ENCODE peak calls at places on chromosomes 7 and 10, in four cellular contexts. H is uterus, F is H1, T is transverse colon. Q is an unnamed sample.

GRCh38 chr10:133159950-133160812 is at the start of gene KNDC1:
- DNase-seq in H (no peak), F (no peak), T (no peak), Q (peak)

GRCh38 chr7:30941582-30942310 is 22.0 kb upstream of the GHRHR start:
- DNase-seq in H (no peak), F (no peak), T (no peak), Q (no peak)

GRCh38 chr7:41065663-41066062 is 637.2 kb downstream of the INHBA start:
- DNase-seq in H (no peak), F (no peak), T (peak), Q (no peak)

GRCh38 chr7:142000244-142000643 is 4.6 kb downstream of the MGAM start:
- DNase-seq in H (no peak), F (no peak), T (no peak), Q (no peak)

GRCh38 chr7:128915841-128916642 is 5.5 kb upstream of the KCP start:
- DNase-seq in H (no peak), F (peak), T (no peak), Q (peak)

GRCh38 chr10:30270247-30270646 is 78.8 kb downstream of the MTPAP start:
- DNase-seq in H (no peak), F (no peak), T (no peak), Q (no peak)

GRCh38 chr7:137262599-137262998 is 80.9 kb downstream of the PTN start:
- DNase-seq in H (no peak), F (no peak), T (no peak), Q (no peak)

GRCh38 chr7:43585521-43585920 is 2.6 kb downstream of the STK17A start:
- DNase-seq in H (no peak), F (no peak), T (no peak), Q (no peak)

GRCh38 chr7:105493928-105494325 is 28.1 kb downstream of the PUS7 start:
- DNase-seq in H (no peak), F (no peak), T (no peak), Q (no peak)

GRCh38 chr10:20185116-20185515 is 368.9 kb downstream of the PLXDC2 start:
- DNase-seq in H (no peak), F (no peak), T (no peak), Q (no peak)

GRCh38 chr7:108014200-108014599 is 11.2 kb upstream of the LAMB1 start:
- DNase-seq in H (no peak), F (no peak), T (no peak), Q (no peak)

GRCh38 chr7:100825215-100825671 is 2.1 kb downstream of the EPHB4 start:
- DNase-seq in H (no peak), F (no peak), T (no peak), Q (no peak)

GRCh38 chr10:133394801-133395221 is 854 bp downstream of the MTG1 start:
- DNase-seq in H (no peak), F (no peak), T (no peak), Q (peak)

GRCh38 chr7:151686016-151686766 is 166.5 kb upstream of the RHEB start:
- DNase-seq in H (no peak), F (no peak), T (no peak), Q (no peak)

GRCh38 chr7:111931958-111932357 is 274.2 kb downstream of the DOCK4 start:
- DNase-seq in H (no peak), F (no peak), T (no peak), Q (no peak)

GRCh38 chr10:47278152-47278473 is 21.9 kb upstream of the GDF10 start:
- DNase-seq in H (no peak), F (no peak), T (peak), Q (no peak)

GRCh38 chr10:29344073-29344820 is 55.4 kb downstream of the LYZL1 start:
- DNase-seq in H (no peak), F (no peak), T (no peak), Q (no peak)

GRCh38 chr10:26508016-26508415 is 69.9 kb downstream of the APBB1IP start:
- DNase-seq in H (no peak), F (no peak), T (no peak), Q (no peak)

GRCh38 chr10:124092270-124093075 is 925 bp downstream of the CHST15 start:
- DNase-seq in H (peak), F (peak), T (peak), Q (no peak)

GRCh38 chr10:30751678-30752331 is 122.3 kb upstream of the LYZL2 start:
- DNase-seq in H (no peak), F (peak), T (peak), Q (peak)

GRCh38 chr7:114214454-114214853 is 200.2 kb upstream of the FOXP2 start:
- DNase-seq in H (no peak), F (no peak), T (no peak), Q (no peak)

GRCh38 chr7:117972606-117973005 is 99.4 kb upstream of the CTTNBP2 start:
- DNase-seq in H (peak), F (no peak), T (no peak), Q (no peak)

GRCh38 chr10:92747600-92747999 is 57.8 kb downstream of the HHEX start:
- DNase-seq in H (no peak), F (no peak), T (peak), Q (no peak)

GRCh38 chr7:39510738-39511372 is 55.3 kb upstream of the YAE1 start:
- DNase-seq in H (no peak), F (no peak), T (no peak), Q (no peak)

GRCh38 chr10:34433241-34434076 is 381.6 kb downstream of the PARD3 start:
- DNase-seq in H (no peak), F (no peak), T (no peak), Q (no peak)

GRCh38 chr10:129151281-129151680 is 315.8 kb upstream of the MGMT start:
- DNase-seq in H (no peak), F (no peak), T (no peak), Q (no peak)

GRCh38 chr10:77139746-77140145 is 497.9 kb downstream of the KCNMA1 start:
- DNase-seq in H (no peak), F (no peak), T (no peak), Q (no peak)

GRCh38 chr10:78045237-78045636 is 11.6 kb downstream of the RPS24 start:
- DNase-seq in H (no peak), F (no peak), T (no peak), Q (no peak)

GRCh38 chr7:69464035-69464434 is 134.2 kb upstream of the AUTS2 start:
- DNase-seq in H (no peak), F (no peak), T (no peak), Q (no peak)

GRCh38 chr10:5442056-5442989 is 30.0 kb downstream of the NET1 start:
- DNase-seq in H (peak), F (no peak), T (no peak), Q (no peak)

GRCh38 chr7:32219416-32219815 is 149.2 kb upstream of the PDE1C start:
- DNase-seq in H (no peak), F (peak), T (no peak), Q (no peak)

GRCh38 chr7:96321670-96322372 is at the start of gene SLC25A13:
- DNase-seq in H (peak), F (peak), T (peak), Q (peak)
- TF ChIP-seq POLR2A in H (peak), F (peak), T (peak), Q (peak)

GRCh38 chr7:192035-192649 is at the start of gene FAM20C:
- DNase-seq in H (peak), F (no peak), T (peak), Q (peak)
- TF ChIP-seq POLR2A in H (peak), F (no peak), T (peak), Q (peak)

GRCh38 chr7:70676243-70676642 is 455.7 kb upstream of the GALNT17 start:
- DNase-seq in H (no peak), F (no peak), T (no peak), Q (no peak)

GRCh38 chr7:70681111-70681846 is 450.7 kb upstream of the GALNT17 start:
- DNase-seq in H (no peak), F (peak), T (no peak), Q (no peak)

GRCh38 chr7:70679666-70680065 is 452.3 kb upstream of the GALNT17 start:
- DNase-seq in H (no peak), F (no peak), T (no peak), Q (no peak)

GRCh38 chr7:70681847-70682350 is 450.0 kb upstream of the GALNT17 start:
- DNase-seq in H (no peak), F (no peak), T (no peak), Q (no peak)

DNA sequence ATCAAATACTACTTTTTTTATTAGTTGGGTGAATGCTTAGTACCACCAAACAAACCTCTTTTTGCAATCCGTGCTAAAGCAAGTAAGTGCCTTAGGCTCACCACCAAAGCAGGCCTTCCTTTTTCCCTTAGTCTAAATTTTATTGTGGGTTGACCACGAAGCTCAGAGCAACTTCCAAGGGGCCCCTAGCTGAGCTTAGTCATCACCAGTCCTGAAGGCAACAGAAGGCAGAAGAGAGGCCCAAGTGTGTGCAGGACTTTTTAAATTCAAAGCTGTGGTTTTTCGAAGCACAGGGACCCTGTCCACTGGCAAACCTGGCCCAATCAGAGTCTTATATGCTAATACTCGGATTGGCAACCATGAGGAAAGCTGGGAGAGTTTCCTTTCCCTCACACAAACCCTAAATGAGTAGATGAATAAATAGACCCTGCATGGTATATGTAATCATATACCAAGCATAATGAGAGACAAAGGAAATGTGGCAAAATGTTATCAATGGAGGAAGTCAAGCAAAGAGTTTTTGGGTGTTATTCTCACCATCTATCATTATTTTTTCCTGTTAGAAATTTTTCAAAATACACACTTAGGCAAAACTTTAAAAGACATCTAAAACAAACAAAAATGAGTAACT is 453.2 kb upstream of the GALNT17 start:
- DNase-seq in H (no peak), F (no peak), T (no peak), Q (no peak)
- TF ChIP-seq POLR2A in H (no peak), F (no peak), T (no peak), Q (no peak)

GRCh38 chr10:71847418-71847817 is 3.6 kb downstream of the PSAP start:
- DNase-seq in H (no peak), F (no peak), T (no peak), Q (no peak)

GRCh38 chr10:71850021-71850744 is 868 bp downstream of the PSAP start:
- DNase-seq in H (no peak), F (no peak), T (no peak), Q (no peak)

GRCh38 chr10:71846816-71847215 is 4.2 kb downstream of the PSAP start:
- DNase-seq in H (no peak), F (no peak), T (no peak), Q (no peak)

GRCh38 chr10:71849461-71849908 is 1.6 kb downstream of the PSAP start:
- DNase-seq in H (no peak), F (no peak), T (no peak), Q (no peak)

DNA sequence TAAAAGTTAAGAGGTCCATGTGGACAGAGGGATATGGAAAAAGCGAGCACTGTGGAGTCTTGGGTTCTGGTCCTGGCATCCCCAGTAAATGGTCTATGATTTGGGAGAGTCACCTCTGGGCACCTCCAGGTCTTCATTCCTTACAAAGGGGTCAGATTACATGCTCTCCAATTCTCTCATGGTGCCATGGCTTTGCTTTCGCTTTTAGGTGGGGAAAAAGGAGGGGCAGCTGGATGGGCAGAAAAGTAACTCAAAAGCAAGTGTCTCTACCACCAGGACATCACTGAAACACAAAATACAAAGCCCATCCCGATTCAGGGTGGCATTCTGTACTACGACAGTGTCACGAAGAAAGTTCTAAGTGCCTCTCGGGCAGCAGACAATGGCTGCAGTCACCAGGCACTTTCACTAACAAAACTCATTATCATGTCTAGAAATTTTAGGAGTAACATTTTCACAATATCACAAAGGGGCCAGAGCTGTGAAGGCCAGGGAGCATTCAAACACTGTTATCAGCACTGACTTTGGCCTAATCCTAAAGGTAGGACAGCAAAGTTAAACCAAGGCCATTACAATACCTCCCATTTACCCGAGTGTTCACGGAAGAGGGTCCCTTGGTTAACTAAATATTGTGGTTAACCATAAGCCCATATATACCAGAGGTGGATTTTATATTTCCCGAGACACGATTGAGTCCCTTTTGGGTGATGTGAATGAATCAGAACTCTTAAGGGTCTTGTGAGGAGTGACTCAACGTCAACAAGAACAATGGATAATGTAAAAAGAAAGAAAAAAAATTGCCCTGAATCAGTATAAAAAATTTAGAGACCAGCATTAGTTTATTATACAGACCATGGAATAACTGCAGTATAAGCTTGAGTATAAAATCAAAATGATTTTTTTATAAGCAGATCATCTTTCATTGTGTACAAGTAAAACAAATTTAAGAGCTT is 2.5 kb downstream of the PSAP start:
- DNase-seq in H (no peak), F (no peak), T (no peak), Q (peak)
- TF ChIP-seq POLR2A in H (no peak), F (no peak), T (no peak), Q (no peak)

GRCh38 chr7:7792089-7792488 is 73.7 kb upstream of the RPA3 start:
- DNase-seq in H (no peak), F (no peak), T (no peak), Q (no peak)

GRCh38 chr7:7795203-7795602 is 76.8 kb upstream of the RPA3 start:
- DNase-seq in H (no peak), F (no peak), T (no peak), Q (no peak)

GRCh38 chr7:7793921-7794320 is 75.5 kb upstream of the RPA3 start:
- DNase-seq in H (no peak), F (no peak), T (no peak), Q (no peak)

GRCh38 chr7:7791523-7791922 is 73.1 kb upstream of the RPA3 start:
- DNase-seq in H (no peak), F (no peak), T (no peak), Q (no peak)

DNA sequence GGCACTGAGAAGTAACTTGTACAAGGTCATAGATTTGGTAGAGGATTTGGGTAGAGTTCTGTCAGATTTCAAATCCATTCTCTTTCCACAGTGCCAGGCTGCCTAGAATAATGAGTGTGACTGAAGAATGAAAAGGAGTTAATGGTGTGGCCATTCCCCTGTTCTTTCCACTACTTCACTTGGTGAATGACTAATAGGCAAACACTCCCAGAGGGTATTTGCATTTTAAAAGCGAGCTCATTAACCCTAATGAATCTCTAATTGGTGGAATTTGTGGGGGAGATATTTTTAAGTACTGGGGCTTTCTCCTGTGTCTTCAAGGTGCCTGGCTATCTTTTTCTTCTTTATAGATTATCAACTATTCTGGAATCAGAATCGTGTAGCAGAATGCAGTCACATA is 74.8 kb upstream of the RPA3 start:
- DNase-seq in H (no peak), F (no peak), T (no peak), Q (no peak)
- TF ChIP-seq POLR2A in H (no peak), F (no peak), T (no peak), Q (no peak)

GRCh38 chr7:90660819-90661218 is 64.7 kb downstream of the CDK14 start:
- DNase-seq in H (no peak), F (no peak), T (no peak), Q (no peak)
- TF ChIP-seq POLR2A in H (no peak), F (no peak), T (no peak), Q (no peak)

Q was measured in suprapubic skin.